ENCODE peak calls at places on chromosomes 3 and 15, in nine cellular contexts. L is mammary epithelial cell; Q is progenitor cell of endocrine pancreas; X is thoracic aorta; A is GM23338; Y is activated CD8-positive, alpha-beta T cell treated with anti-CD3 and anti-CD28 coated beads for 36 hours; G is nephron progenitor cell; B is BE2C; H is fibroblast of mammary gland. S is an unnamed sample.

GRCh38 chr3:52663098-52663497 is 22.6 kb downstream of the PBRM1 start:
- DNase-seq in G (no peak), Y (no peak), X (no peak), Q (no peak), H (no peak), L (no peak), B (no peak), A (no peak), S (no peak)

GRCh38 chr3:148882288-148882687 is 17.2 kb downstream of the CPA3 start:
- DNase-seq in L (no peak), X (no peak), G (no peak), H (peak), Q (no peak), Y (no peak), B (no peak), A (peak), S (no peak)

GRCh38 chr15:88617790-88618189 is 3.4 kb upstream of the AEN start:
- DNase-seq in Y (no peak), H (no peak), G (no peak), B (no peak), X (no peak), Q (no peak), L (no peak), A (no peak), S (no peak)

GRCh38 chr15:58731756-58732535 is 17.6 kb downstream of the ADAM10 start:
- DNase-seq in G (no peak), H (peak), B (no peak), Y (no peak), X (no peak), Q (no peak), A (no peak), L (peak), S (no peak)

GRCh38 chr3:160982497-160982896 is 122.7 kb downstream of the B3GALNT1 start:
- DNase-seq in H (no peak), X (no peak), G (no peak), B (no peak), A (no peak), Y (no peak), Q (no peak), L (no peak), S (no peak)

GRCh38 chr15:76337047-76337738 is 620 bp downstream of the ISL2 start:
- DNase-seq in Q (no peak), A (peak), L (peak), Y (peak), X (no peak), B (no peak), H (no peak), G (peak), S (no peak)

GRCh38 chr15:60479711-60480110 is 769 bp upstream of the ICE2 start:
- DNase-seq in H (no peak), G (no peak), B (no peak), Q (no peak), X (no peak), Y (peak), A (no peak), L (no peak), S (no peak)

GRCh38 chr3:59052803-59053411 is 3.1 kb upstream of the CFAP20DC start:
- DNase-seq in H (peak), X (no peak), Q (no peak), Y (peak), L (peak), G (no peak), B (peak), A (peak), S (no peak)

GRCh38 chr15:77036537-77037474 is 34.1 kb downstream of the TSPAN3 start:
- DNase-seq in G (no peak), Y (no peak), A (no peak), L (no peak), X (no peak), H (no peak), Q (no peak), B (peak), S (no peak)

GRCh38 chr15:80660114-80660513 is 35.0 kb upstream of the ABHD17C start:
- DNase-seq in X (no peak), B (peak), Y (no peak), L (no peak), A (peak), H (peak), Q (peak), G (peak), S (no peak)
- TF ChIP-seq CTCF in X (peak), B (peak), Y (no peak), L (peak), A (peak), H (peak), Q (peak), G (peak), S (peak)

DNA sequence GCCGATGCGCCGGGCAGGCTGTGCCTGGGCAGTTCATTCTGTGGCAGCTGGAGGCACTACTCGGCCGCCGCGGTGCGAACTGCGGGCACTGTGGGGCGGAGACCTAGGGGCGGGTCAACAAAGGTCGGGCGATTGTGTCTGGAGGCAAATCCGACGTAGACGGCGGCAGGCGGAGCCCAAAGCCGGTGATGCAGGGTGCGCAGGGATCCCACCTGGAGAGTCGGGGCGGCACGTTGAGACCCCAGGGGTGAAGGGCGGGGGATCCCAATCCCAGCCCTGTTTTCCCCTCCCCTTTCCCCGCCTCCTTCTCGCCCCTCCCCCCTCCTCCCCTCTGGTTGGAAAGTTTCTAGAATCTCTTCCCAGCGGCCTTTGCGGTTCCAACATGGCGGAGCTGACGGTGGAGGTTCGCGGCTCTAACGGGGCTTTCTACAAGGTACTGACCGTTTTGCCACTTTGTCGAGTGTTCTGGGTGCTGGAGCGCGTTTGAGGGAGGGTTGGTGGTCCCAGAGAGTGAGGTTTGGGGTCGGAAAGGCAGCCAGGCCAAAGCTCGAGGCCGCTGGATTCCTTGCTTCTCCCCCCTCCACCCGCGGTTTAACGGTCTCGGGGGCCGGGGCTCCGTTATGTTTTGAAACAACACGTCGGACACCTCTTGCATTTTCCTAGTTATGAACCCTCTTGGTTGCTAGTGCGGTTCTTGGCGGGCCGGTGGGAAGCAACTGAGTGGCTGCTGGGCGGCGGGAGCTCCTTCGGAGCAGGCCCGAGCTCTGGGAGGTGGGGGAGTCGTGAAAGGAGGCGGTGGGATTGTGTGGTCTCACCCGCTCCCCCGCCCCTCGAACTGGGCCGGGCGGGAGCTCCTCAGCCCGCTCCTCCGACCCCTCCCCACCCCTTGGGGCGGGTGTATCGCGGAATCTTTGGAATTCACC is at the start of gene FXR1:
- DNase-seq in H (peak), A (peak), L (peak), X (peak), Y (peak), G (peak), B (peak), Q (peak), S (peak)
- TF ChIP-seq CTCF in H (peak), A (peak), L (peak), X (peak), Y (no peak), G (peak), B (peak), Q (peak), S (peak)

DNA sequence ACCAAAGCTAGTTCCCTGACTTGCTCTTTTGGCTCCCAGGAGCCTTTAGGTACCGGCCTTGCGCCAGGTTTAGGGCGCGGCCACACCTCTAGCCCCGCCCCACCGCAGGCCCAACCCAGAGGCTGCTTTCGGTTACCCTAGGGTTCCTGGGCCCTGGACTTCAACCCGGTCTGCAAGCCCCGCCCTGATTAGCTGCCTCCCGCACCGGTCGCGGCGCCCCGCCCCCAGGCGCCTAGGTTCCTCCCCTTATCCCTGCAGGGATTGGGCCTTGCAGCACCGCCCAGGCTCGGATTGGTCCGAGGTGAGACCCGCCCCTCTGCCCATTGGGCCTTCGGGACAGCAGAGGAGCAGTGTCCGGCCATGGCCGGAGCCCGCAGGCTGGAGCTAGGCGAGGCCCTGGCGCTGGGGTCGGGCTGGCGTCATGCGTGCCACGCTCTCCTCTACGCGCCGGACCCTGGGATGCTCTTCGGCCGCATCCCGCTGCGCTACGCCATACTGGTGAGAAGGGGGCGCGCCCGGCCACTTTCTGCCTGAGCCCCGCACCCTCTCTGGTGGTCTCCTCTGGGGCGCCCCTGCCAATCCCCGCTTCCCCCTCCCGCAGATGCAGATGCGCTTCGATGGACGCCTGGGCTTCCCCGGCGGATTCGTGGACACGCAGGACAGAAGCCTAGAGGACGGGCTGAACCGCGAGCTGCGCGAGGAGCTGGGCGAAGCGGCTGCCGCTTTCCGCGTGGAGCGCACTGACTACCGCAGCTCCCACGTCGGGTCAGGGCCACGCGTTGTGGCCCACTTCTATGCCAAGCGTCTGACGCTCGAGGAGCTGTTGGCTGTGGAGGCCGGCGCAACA is at the start of gene NUDT16:
- DNase-seq in L (peak), Q (peak), H (peak), G (peak), B (peak), X (peak), A (peak), Y (peak), S (peak)
- TF ChIP-seq CTCF in L (no peak), Q (peak), H (no peak), G (no peak), B (no peak), X (no peak), A (no peak), Y (no peak), S (no peak)

GRCh38 chr15:65868546-65869126 is 655 bp upstream of the RAB11A start:
- DNase-seq in B (no peak), X (no peak), Q (no peak), G (no peak), Y (no peak), L (no peak), H (no peak), A (peak), S (no peak)

GRCh38 chr15:65857718-65858402 is 11.4 kb upstream of the RAB11A start:
- DNase-seq in L (no peak), Y (no peak), X (no peak), Q (no peak), H (no peak), A (no peak), G (no peak), B (no peak), S (no peak)

GRCh38 chr15:65867244-65867643 is 2.0 kb upstream of the RAB11A start:
- DNase-seq in X (no peak), Q (no peak), Y (no peak), A (no peak), G (no peak), H (peak), L (no peak), B (no peak), S (no peak)

GRCh38 chr15:65862682-65863081 is 6.6 kb upstream of the RAB11A start:
- DNase-seq in Q (no peak), L (peak), Y (peak), H (peak), A (peak), X (no peak), B (peak), G (peak), S (no peak)

GRCh38 chr15:65863106-65863505 is 6.2 kb upstream of the RAB11A start:
- DNase-seq in G (no peak), H (no peak), Q (no peak), X (no peak), Y (no peak), B (no peak), A (no peak), L (no peak), S (no peak)
- TF ChIP-seq CTCF in G (no peak), H (no peak), Q (no peak), X (no peak), Y (no peak), B (no peak), A (no peak), L (no peak), S (no peak)

GRCh38 chr15:51912528-51912927 is 59.0 kb downstream of the LEO1 start:
- DNase-seq in L (no peak), A (no peak), G (no peak), Y (no peak), H (no peak), X (no peak), B (no peak), Q (no peak), S (no peak)

DNA sequence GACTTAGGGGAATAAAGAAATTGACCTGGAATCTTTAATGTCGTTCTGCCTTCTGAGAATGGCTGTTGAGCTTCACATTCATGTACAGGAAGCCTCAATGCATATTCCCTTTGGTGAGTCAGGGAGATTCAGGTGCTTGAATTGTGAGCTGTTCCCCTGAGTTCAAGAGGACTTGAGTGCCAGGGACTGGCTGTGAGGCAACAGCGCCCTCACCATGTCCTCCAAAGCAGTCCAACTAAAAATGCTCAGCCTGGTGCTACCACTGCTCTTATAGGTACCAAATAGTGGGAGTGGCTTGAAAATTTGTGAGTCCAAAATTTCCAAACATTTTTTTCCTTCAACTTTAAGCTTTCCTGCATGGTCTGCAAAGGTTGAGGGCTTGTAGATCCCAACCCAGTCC is 54.1 kb downstream of the LEO1 start:
- DNase-seq in X (no peak), L (peak), Q (no peak), A (peak), Y (peak), G (peak), B (peak), H (peak), S (no peak)
- TF ChIP-seq CTCF in X (no peak), L (peak), Q (peak), A (peak), Y (peak), G (peak), B (peak), H (peak), S (peak)

GRCh38 chr3:128863560-128863959 is 15.9 kb upstream of the ACAD9 start:
- DNase-seq in Y (peak), X (no peak), H (no peak), L (no peak), B (no peak), Q (no peak), A (peak), G (no peak), S (no peak)
- TF ChIP-seq CTCF in Y (peak), X (no peak), H (peak), L (no peak), B (peak), Q (peak), A (peak), G (no peak), S (peak)

S was measured in D721Med.